ENCODE peak calls at places on chromosomes 1 and 21, in ten cellular contexts. O is spleen, Z is ovary, W is kidney, Q is stomach, U is RWPE1, J is tibial artery, A is body of pancreas, B is Panc1, I is brain microvascular endothelial cell. D is an unnamed sample.

GRCh38 chr1:111221633-111222286 is 5.8 kb upstream of the CHI3L2 start:
- DNase-seq in W (no peak), I (no peak), J (no peak), Q (no peak), A (no peak), Z (no peak), U (no peak), O (no peak), B (no peak), D (no peak)

GRCh38 chr1:26016258-26016943 is 5.2 kb upstream of the EXTL1 start:
- DNase-seq in U (no peak), B (no peak), Z (no peak), W (no peak), Q (no peak), J (no peak), I (no peak), O (peak), A (no peak), D (no peak)

GRCh38 chr1:29933110-29933509 is 696.8 kb downstream of the PTPRU start:
- DNase-seq in A (no peak), U (peak), B (peak), Z (no peak), J (no peak), W (no peak), O (peak), I (no peak), Q (no peak), D (no peak)

GRCh38 chr1:167289063-167289442 is 68.4 kb downstream of the POU2F1 start:
- DNase-seq in Q (no peak), W (no peak), O (no peak), J (no peak), A (no peak), I (no peak), B (no peak), U (no peak), Z (no peak), D (no peak)

GRCh38 chr1:204350857-204351573 is 8.7 kb downstream of the PLEKHA6 start:
- DNase-seq in Q (peak), W (peak), Z (peak), U (no peak), J (peak), B (no peak), A (peak), O (peak), I (peak), D (peak)

GRCh38 chr1:55141295-55141893 is 73.8 kb downstream of the USP24 start:
- DNase-seq in J (no peak), O (no peak), A (no peak), I (no peak), Q (no peak), B (no peak), U (no peak), W (no peak), Z (no peak), D (no peak)

GRCh38 chr1:230682274-230682673 is 31.6 kb downstream of the AGT start:
- DNase-seq in U (no peak), J (no peak), A (no peak), O (no peak), Z (no peak), Q (no peak), I (no peak), W (no peak), B (no peak), D (no peak)

GRCh38 chr21:30209571-30209970 is 6.3 kb downstream of the CLDN8 start:
- DNase-seq in Z (no peak), W (peak), I (no peak), O (no peak), U (no peak), J (no peak), B (no peak), Q (no peak), A (no peak), D (no peak)

GRCh38 chr1:116503535-116504307 is 67.1 kb downstream of the CD58 start:
- DNase-seq in W (peak), J (no peak), Q (no peak), O (peak), I (no peak), Z (no peak), A (no peak), B (no peak), U (no peak), D (no peak)

GRCh38 chr1:90411155-90411554 is 305.9 kb downstream of the BARHL2 start:
- DNase-seq in W (no peak), U (no peak), Q (no peak), J (no peak), I (no peak), O (no peak), Z (no peak), B (no peak), A (no peak), D (no peak)

GRCh38 chr1:211885746-211886522 is 55.4 kb upstream of the LPGAT1 start:
- DNase-seq in B (no peak), I (peak), O (no peak), J (no peak), W (no peak), U (no peak), Q (no peak), A (no peak), Z (no peak), D (no peak)

GRCh38 chr1:61238371-61238689 is 156.0 kb downstream of the NFIA start:
- DNase-seq in I (no peak), Z (no peak), U (no peak), A (no peak), Q (no peak), B (no peak), O (no peak), J (no peak), W (no peak), D (no peak)

GRCh38 chr1:74771913-74772515 is 39.1 kb downstream of the TYW3 start:
- DNase-seq in B (peak), O (no peak), A (peak), U (peak), Q (no peak), I (peak), W (no peak), Z (no peak), J (no peak), D (no peak)

GRCh38 chr1:60903591-60903990 is 178.8 kb upstream of the NFIA start:
- DNase-seq in I (no peak), W (peak), Q (no peak), B (no peak), A (no peak), U (no peak), Z (peak), O (peak), J (peak), D (peak)

GRCh38 chr1:228280961-228281591 is 73.2 kb downstream of the OBSCN start:
- DNase-seq in J (no peak), U (no peak), A (no peak), W (peak), Z (no peak), B (no peak), O (peak), I (no peak), Q (peak), D (no peak)

GRCh38 chr1:1898246-1898933 is 7.5 kb upstream of the GNB1 start:
- DNase-seq in B (no peak), O (no peak), U (no peak), J (no peak), Q (no peak), I (no peak), A (no peak), Z (no peak), W (no peak), D (no peak)

GRCh38 chr1:201533836-201534235 is 5.1 kb upstream of the NAV1 start:
- DNase-seq in O (no peak), Q (no peak), U (no peak), I (no peak), J (no peak), Z (no peak), B (no peak), W (no peak), A (no peak), D (no peak)

GRCh38 chr1:59142663-59143487 is 154.0 kb upstream of the FGGY start:
- DNase-seq in U (peak), B (peak), I (peak), Z (no peak), A (no peak), O (no peak), J (no peak), W (no peak), Q (no peak), D (no peak)

GRCh38 chr1:176850871-176851270 is 313.6 kb downstream of the ASTN1 start:
- DNase-seq in Z (no peak), I (no peak), B (no peak), J (no peak), W (no peak), O (no peak), U (no peak), Q (no peak), A (no peak), D (no peak)

GRCh38 chr1:7085521-7085920 is 300.3 kb downstream of the CAMTA1 start:
- DNase-seq in I (no peak), B (no peak), U (no peak), Z (no peak), W (no peak), Q (no peak), O (no peak), A (no peak), J (no peak), D (no peak)

GRCh38 chr1:17933991-17934390 is 173.6 kb upstream of the IGSF21 start:
- DNase-seq in B (no peak), Z (no peak), U (no peak), O (peak), J (no peak), Q (no peak), W (no peak), I (no peak), A (no peak), D (no peak)

DNA sequence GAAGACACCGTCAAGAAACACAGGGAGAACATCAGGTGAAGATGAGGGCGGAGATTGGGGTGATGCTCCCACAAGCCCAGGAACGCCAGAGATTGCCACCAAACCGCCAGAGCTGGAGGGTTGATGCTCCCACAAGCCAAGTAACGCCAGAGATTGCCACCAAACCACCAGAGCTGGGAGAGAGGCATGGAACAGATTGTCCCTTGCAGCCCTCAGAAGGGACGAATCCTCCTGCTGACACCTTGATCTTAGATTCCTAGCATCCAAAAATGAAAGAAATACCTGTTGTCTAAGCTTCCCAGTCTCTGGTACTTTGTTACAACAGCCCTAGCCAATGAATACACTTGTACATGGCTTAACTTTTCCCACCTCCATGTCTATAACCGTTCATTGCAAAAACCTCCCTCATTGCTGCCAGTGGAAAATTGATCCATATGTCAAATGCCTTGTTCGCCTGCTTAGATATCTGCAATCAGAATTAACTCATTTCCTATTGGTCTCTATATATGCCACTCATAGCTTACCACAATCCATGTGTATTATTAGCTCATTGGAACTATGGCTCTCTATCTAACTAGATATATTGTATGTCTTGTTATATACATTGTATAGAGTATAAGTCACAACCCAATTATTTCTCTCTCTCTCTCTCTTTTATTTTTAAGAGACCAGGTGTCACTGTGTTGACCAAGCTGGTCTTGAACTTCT is 127.4 kb downstream of the ADSS2 start:
- DNase-seq in U (no peak), W (no peak), O (no peak), I (no peak), Z (no peak), A (no peak), B (no peak), J (no peak), Q (no peak), D (no peak)
- H3K27ac ChIP-seq in U (peak), W (peak), O (peak), I (no peak), Z (no peak), A (peak), B (no peak), J (peak), Q (peak), D (no peak)

GRCh38 chr1:164914208-164914607 is 355.2 kb downstream of the PBX1 start:
- DNase-seq in O (no peak), U (no peak), I (peak), A (no peak), Z (no peak), W (no peak), B (no peak), Q (no peak), J (no peak), D (no peak)
- TF ChIP-seq CTCF in O (no peak), U (no peak), I (no peak), A (peak), Z (peak), W (peak), B (no peak), Q (no peak), J (no peak), D (peak)

GRCh38 chr1:150961756-150962155 is 12.9 kb downstream of the CERS2 start:
- DNase-seq in B (no peak), I (no peak), A (no peak), J (no peak), Z (no peak), W (no peak), U (no peak), O (no peak), Q (no peak), D (no peak)
- H3K27ac ChIP-seq in B (no peak), I (no peak), A (no peak), J (no peak), Z (no peak), W (no peak), U (no peak), O (no peak), Q (no peak), D (no peak)

DNA sequence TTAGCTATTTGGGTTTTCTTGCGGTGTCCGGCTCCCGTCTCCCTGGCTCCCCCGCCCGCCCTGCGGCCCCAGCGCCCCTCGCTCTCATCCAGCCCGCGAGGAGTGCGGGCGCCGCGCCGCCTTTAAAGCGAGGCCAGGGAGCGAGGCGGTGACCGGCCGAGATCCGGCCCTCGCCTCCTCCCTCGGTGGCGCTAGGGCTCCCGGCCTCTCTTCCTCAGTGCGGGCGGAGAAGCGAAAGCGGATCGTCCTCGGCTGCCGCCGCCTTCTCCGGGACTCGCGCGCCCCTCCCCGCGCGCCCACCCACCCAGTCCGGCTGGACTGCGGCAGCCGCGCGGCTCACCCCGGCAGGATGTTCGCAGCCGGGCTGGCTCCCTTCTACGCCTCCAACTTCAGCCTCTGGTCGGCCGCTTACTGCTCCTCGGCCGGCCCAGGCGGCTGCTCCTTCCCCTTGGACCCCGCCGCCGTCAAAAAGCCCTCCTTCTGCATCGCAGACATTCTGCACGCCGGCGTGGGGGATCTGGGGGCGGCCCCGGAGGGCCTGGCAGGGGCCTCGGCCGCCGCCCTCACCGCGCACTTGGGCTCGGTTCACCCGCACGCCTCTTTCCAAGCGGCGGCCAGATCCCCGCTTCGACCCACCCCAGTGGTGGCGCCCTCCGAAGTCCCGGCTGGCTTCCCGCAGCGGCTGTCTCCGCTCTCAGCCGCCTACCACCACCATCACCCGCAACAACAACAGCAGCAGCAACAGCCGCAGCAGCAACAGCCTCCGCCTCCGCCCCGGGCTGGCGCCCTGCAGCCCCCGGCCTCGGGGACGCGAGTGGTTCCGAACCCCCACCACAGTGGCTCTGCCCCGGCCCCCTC is 495 bp downstream of the HLX start:
- DNase-seq in Q (peak), J (peak), O (peak), U (peak), W (peak), I (no peak), Z (peak), B (no peak), A (peak), D (no peak)
- TF ChIP-seq CTCF in Q (no peak), J (no peak), O (no peak), U (peak), W (no peak), I (peak), Z (no peak), B (no peak), A (no peak), D (no peak)

DNA sequence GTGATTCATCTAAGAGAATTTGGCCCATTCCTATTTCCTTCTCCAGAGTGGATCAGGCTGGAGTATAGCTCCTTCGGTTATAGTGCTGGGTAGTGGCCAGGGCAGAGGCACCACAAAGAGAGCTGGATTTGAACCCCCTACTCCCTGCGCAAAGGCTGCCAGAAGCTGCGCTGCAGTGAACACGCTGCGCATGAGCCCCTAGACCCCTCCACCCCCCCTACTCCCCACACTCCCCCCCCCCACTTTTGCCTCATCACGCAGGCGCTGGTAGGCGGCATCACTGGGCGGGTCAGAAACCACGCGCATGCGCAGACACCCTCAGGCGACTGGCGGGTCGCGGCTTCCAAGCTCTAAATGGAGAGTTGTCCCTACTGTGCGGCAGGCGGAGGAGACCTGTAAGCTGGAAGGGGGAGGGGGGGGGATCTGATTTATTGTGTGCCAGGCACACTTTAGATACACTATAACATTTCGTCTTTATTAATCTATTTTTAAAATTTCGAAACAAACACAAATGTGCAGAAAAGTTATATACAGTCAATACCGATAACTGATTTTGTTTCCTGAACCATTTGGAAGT is 38.7 kb upstream of the HMGN1 start:
- DNase-seq in O (peak), A (peak), U (peak), W (peak), B (peak), Z (peak), I (peak), J (peak), Q (peak), D (peak)
- H3K27ac ChIP-seq in O (peak), A (peak), U (peak), W (peak), B (peak), Z (peak), I (no peak), J (peak), Q (peak), D (peak)